ENCODE peak calls at places on chromosomes 12 and 14, in six cellular contexts. C is activated CD4-positive, alpha-beta T cell treated with anti-CD3 and anti-CD28 coated beads for 4 hours; B is ureter; V is neural crest cell; K is hippocampal formation; M is Caco-2. G is an unnamed sample.

GRCh38 chr12:48580831-48581230 is 11.0 kb upstream of the LALBA start:
- DNase-seq in C (no peak), B (no peak), V (no peak), K (no peak), M (no peak), G (no peak)

GRCh38 chr12:115569694-115570093 is 707.8 kb downstream of the MED13L start:
- DNase-seq in C (no peak), B (no peak), V (no peak), K (peak), M (no peak), G (no peak)

GRCh38 chr12:131950182-131950913 is 606 bp downstream of the EP400 start:
- DNase-seq in C (peak), B (peak), V (peak), K (no peak), M (peak), G (peak)

GRCh38 chr14:20986811-20987210 is 3.0 kb upstream of the METTL17 start:
- DNase-seq in C (no peak), B (no peak), V (no peak), K (no peak), M (no peak), G (no peak)

GRCh38 chr12:122951406-122951805 is 14.9 kb downstream of the ABCB9 start:
- DNase-seq in C (no peak), B (no peak), V (no peak), K (no peak), M (peak), G (no peak)

GRCh38 chr12:11812558-11813421 is 163.3 kb downstream of the ETV6 start:
- DNase-seq in C (no peak), B (no peak), V (peak), K (peak), M (no peak), G (peak)

GRCh38 chr14:47917344-47917954 is 242.0 kb upstream of the MDGA2 start:
- DNase-seq in C (no peak), B (no peak), V (peak), K (peak), M (peak), G (no peak)

GRCh38 chr12:12645485-12645884 is 33.8 kb downstream of the CREBL2 start:
- DNase-seq in C (peak), B (no peak), V (no peak), K (no peak), M (peak), G (peak)

GRCh38 chr14:103628221-103628683 is 759 bp upstream of the KLC1 start:
- DNase-seq in C (no peak), B (peak), V (peak), K (no peak), M (peak), G (no peak)

GRCh38 chr14:32662234-32662633 is 276.4 kb upstream of the NPAS3 start:
- DNase-seq in C (no peak), B (no peak), V (no peak), K (no peak), M (no peak), G (no peak)

GRCh38 chr14:80772504-80772903 is 169.0 kb downstream of the CEP128 start:
- DNase-seq in C (no peak), B (no peak), V (no peak), K (no peak), M (no peak), G (no peak)

GRCh38 chr14:61552196-61552595 is 143.1 kb upstream of the HIF1A start:
- DNase-seq in C (no peak), B (no peak), V (no peak), K (no peak), M (no peak), G (no peak)

GRCh38 chr12:104219908-104220404 is 4.4 kb downstream of the TXNRD1 start:
- DNase-seq in C (peak), B (peak), V (no peak), K (no peak), M (peak), G (no peak)

GRCh38 chr14:72607386-72608125 is 286.3 kb downstream of the DPF3 start:
- DNase-seq in C (no peak), B (peak), V (no peak), K (no peak), M (no peak), G (no peak)

GRCh38 chr14:77097006-77097688 is 911 bp upstream of the CIPC start:
- DNase-seq in C (no peak), B (no peak), V (no peak), K (no peak), M (no peak), G (peak)

GRCh38 chr14:80669416-80669815 is 272.1 kb downstream of the CEP128 start:
- DNase-seq in C (no peak), B (no peak), V (no peak), K (no peak), M (no peak), G (no peak)

GRCh38 chr12:120361506-120362208 is 7.3 kb downstream of the MSI1 start:
- DNase-seq in C (no peak), B (peak), V (peak), K (peak), M (no peak), G (peak)

GRCh38 chr14:34165847-34166340 is 215.0 kb upstream of the EGLN3 start:
- DNase-seq in C (no peak), B (no peak), V (no peak), K (no peak), M (no peak), G (no peak)

GRCh38 chr12:52441320-52441911 is 7.2 kb upstream of the KRT75 start:
- DNase-seq in C (no peak), B (no peak), V (no peak), K (no peak), M (peak), G (no peak)

GRCh38 chr14:34237677-34238076 is 224.4 kb downstream of the SPTSSA start:
- DNase-seq in C (no peak), B (no peak), V (no peak), K (no peak), M (no peak), G (no peak)

GRCh38 chr12:15050664-15051063 is 77.8 kb downstream of the PDE6H start:
- DNase-seq in C (peak), B (no peak), V (no peak), K (no peak), M (no peak), G (no peak)

GRCh38 chr12:25557830-25558436 is 4.8 kb upstream of the LMNTD1 start:
- DNase-seq in C (no peak), B (no peak), V (peak), K (peak), M (peak), G (peak)

GRCh38 chr12:120718055-120718454 is 7.6 kb upstream of the ACADS start:
- DNase-seq in C (no peak), B (no peak), V (no peak), K (no peak), M (no peak), G (no peak)

GRCh38 chr14:77641534-77642341 is 25.3 kb upstream of the SPTLC2 start:
- DNase-seq in C (peak), B (peak), V (no peak), K (peak), M (no peak), G (peak)

GRCh38 chr12:48021485-48022179 is 17.4 kb upstream of the COL2A1 start:
- DNase-seq in C (no peak), B (no peak), V (no peak), K (no peak), M (peak), G (no peak)

GRCh38 chr12:78220811-78221210 is 390.1 kb downstream of the NAV3 start:
- DNase-seq in C (no peak), B (no peak), V (no peak), K (no peak), M (no peak), G (no peak)

GRCh38 chr14:104323551-104324175 is 185.3 kb downstream of the KIF26A start:
- DNase-seq in C (no peak), B (peak), V (no peak), K (no peak), M (no peak), G (no peak)

G was measured in germinal center.